ENCODE peak calls at places on chromosomes 12 and 14, in nine cellular contexts. D, G, J, N, F, Q, S, A and X are unnamed samples.

GRCh38 chr14:56975521-56975920 is 165.2 kb upstream of the OTX2 start:
- DNase-seq in F (no peak), N (no peak), D (no peak), G (no peak), A (no peak), Q (no peak), J (no peak), S (peak; percentile 8), X (no peak)

GRCh38 chr14:22314183-22314820 is 274.7 kb downstream of the DAD1 start:
- DNase-seq in A (no peak), Q (peak; percentile 46), N (peak; percentile 63), J (peak; percentile 3), D (no peak), F (no peak), G (no peak), S (peak; percentile 70), X (peak; percentile 68)

GRCh38 chr12:75954076-75954475 is 77.5 kb downstream of the PHLDA1 start:
- DNase-seq in A (no peak), D (peak; percentile 94), N (peak; percentile 92), G (no peak), F (no peak), S (peak; percentile 88), Q (peak; percentile 92), J (no peak), X (no peak)

GRCh38 chr14:32202468-32202865 is 602 bp downstream of the RNU6-8 start:
- DNase-seq in Q (no peak), D (no peak), J (no peak), A (no peak), S (no peak), F (no peak), N (no peak), G (no peak), X (no peak)

GRCh38 chr12:123973552-123974341 is 732 bp downstream of the ZNF664 start:
- DNase-seq in G (peak; percentile 18), S (peak; percentile 44), F (peak; percentile 41), A (peak; percentile 82), D (no peak), Q (peak; percentile 40), J (peak; percentile 27), N (peak; percentile 17), X (no peak)

GRCh38 chr12:5654019-5654418 is 222.1 kb downstream of the NTF3 start:
- DNase-seq in G (no peak), Q (no peak), J (no peak), A (no peak), D (no peak), F (no peak), S (no peak), N (no peak), X (no peak)

GRCh38 chr14:99435327-99435726 is 45.3 kb downstream of the SETD3 start:
- DNase-seq in F (no peak), D (no peak), S (no peak), J (no peak), A (no peak), N (no peak), Q (no peak), G (no peak), X (no peak)

GRCh38 chr12:45309826-45310626 is 94.1 kb downstream of the ANO6 start:
- DNase-seq in J (no peak), F (no peak), A (no peak), S (no peak), D (peak; percentile 68), Q (no peak), G (no peak), N (peak; percentile 58), X (no peak)

GRCh38 chr12:65280306-65280705 is 1.8 kb downstream of the MSRB3 start:
- DNase-seq in D (no peak), A (no peak), G (no peak), J (no peak), S (no peak), Q (no peak), N (peak; percentile 55), F (no peak), X (no peak)

GRCh38 chr12:12976366-12976765 is 23.7 kb downstream of the HEBP1 start:
- DNase-seq in Q (peak; percentile 65), S (peak; percentile 85), D (peak; percentile 92), F (no peak), N (peak; percentile 95), G (no peak), A (no peak), J (no peak), X (no peak)

GRCh38 chr12:46459111-46459510 is 86.5 kb upstream of the SLC38A2 start:
- DNase-seq in N (peak; percentile 87), F (no peak), G (no peak), S (no peak), J (no peak), D (peak; percentile 36), Q (no peak), A (no peak), X (no peak)

GRCh38 chr12:11892065-11892391 is 178.7 kb upstream of the BCL2L14 start:
- DNase-seq in A (no peak), F (no peak), Q (no peak), S (no peak), J (no peak), D (no peak), N (no peak), G (no peak), X (no peak)
- TF ChIP-seq CTCF in A (no peak), F (peak; percentile 60), Q (no peak), S (peak; percentile 28), J (no peak), D (no peak), N (peak; percentile 40), G (peak; percentile 48), X (no peak)

GRCh38 chr12:11166300-11166699 is 4.7 kb upstream of the SMIM10L1 start:
- DNase-seq in D (no peak), Q (no peak), G (no peak), J (no peak), S (no peak), A (no peak), N (no peak), F (no peak), X (no peak)

GRCh38 chr12:11174022-11174421 is 3.0 kb downstream of the SMIM10L1 start:
- DNase-seq in S (no peak), J (no peak), F (no peak), G (no peak), Q (no peak), A (no peak), N (peak; percentile 25), D (no peak), X (no peak)

GRCh38 chr12:11171953-11172675 is 1.1 kb downstream of the SMIM10L1 start:
- DNase-seq in D (no peak), A (no peak), G (no peak), J (no peak), Q (peak; percentile 10), F (no peak), N (peak; percentile 39), S (peak; percentile 27), X (no peak)

GRCh38 chr12:11170810-11171144 is 217 bp upstream of the SMIM10L1 start:
- DNase-seq in S (no peak), D (no peak), G (no peak), N (no peak), J (no peak), F (no peak), A (no peak), Q (no peak), X (no peak)

DNA sequence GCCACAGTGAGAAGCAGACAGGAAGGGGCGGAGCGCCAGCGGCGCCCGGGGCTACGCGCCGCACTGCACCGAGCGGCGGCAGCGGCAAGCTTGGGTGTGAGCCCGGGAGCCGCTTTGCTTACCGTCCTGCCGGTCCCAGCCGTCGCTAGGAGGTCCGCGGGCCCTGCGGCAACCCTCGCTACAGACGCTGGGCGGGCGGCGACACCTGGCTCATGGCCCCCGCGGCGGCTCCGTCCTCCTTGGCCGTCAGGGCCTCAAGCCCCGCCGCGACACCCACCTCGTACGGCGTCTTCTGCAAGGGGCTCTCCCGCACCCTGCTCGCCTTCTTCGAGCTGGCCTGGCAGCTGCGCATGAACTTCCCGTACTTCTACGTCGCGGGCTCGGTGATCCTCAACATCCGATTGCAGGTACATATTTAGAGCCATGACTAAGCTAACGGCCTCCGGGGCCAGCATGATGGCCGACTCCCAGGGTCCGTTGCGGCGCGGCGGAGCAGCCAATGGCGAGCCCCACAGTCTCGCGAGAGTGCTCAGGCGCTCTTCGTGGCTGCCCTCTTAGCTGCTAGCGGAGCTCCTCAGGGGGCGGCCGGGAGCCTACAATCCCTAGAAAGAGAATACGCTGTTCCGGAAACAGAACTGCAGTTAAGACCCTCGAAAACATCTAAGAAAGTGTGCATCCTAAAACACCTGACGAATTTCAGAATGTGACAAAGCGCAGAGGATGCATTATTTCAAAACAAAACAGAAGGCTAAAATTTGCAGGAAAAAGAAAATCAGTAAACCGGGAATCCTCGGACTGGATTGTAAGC is at the start of gene SMIM10L1:
- DNase-seq in N (peak; percentile 96), S (peak; percentile 95), F (peak; percentile 92), A (peak; percentile 94), G (peak; percentile 94), Q (peak; percentile 81), D (peak; percentile 53), J (peak; percentile 88), X (peak; percentile 86)
- TF ChIP-seq CTCF in N (peak; percentile 5), S (no peak), F (peak; percentile 12), A (no peak), G (no peak), Q (no peak), D (no peak), J (no peak), X (no peak)

DNA sequence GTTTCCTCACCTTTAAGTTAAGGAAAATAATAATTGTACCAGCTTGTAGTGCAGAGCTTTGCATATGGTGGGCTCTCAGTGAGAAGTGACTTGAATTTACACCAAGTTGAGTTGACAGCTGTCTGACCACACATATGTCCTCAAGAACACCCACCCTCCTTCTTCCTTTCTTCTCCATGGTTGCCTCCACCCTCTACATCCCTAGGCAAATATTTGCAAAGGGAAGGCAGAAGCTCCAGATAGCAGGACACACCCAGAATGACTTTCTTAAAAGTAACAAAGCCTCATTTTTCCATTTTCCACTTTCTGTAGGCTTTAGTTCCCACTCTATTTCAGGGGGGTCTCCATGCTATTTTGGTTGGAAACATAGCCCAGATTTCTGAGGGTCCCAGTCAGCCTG is 12.1 kb downstream of the CRACR2A start:
- DNase-seq in A (no peak), F (no peak), J (no peak), N (no peak), G (no peak), D (no peak), Q (no peak), S (no peak), X (no peak)
- TF ChIP-seq CTCF in A (no peak), F (no peak), J (no peak), N (no peak), G (no peak), D (no peak), Q (no peak), S (no peak), X (no peak)

GRCh38 chr12:51888316-51889215 is 663 bp downstream of the ANKRD33 start:
- DNase-seq in S (no peak), Q (no peak), G (no peak), J (no peak), A (no peak), N (no peak), D (no peak), F (no peak), X (no peak)

GRCh38 chr12:51890511-51891171 is 2.7 kb downstream of the ANKRD33 start:
- DNase-seq in D (no peak), A (peak; percentile 74), J (no peak), S (no peak), F (no peak), Q (no peak), G (no peak), N (no peak), X (no peak)

GRCh38 chr12:51891843-51892242 is 3.9 kb downstream of the ANKRD33 start:
- DNase-seq in S (no peak), F (no peak), D (no peak), J (no peak), Q (peak; percentile 39), G (no peak), N (peak; percentile 53), A (no peak), X (no peak)

GRCh38 chr12:51889216-51890134 is 1.6 kb downstream of the ANKRD33 start:
- DNase-seq in A (no peak), J (no peak), Q (no peak), G (no peak), D (no peak), F (no peak), S (no peak), N (peak; percentile 45), X (no peak)

GRCh38 chr12:51890135-51890464 is 2.2 kb downstream of the ANKRD33 start:
- DNase-seq in G (no peak), S (no peak), F (no peak), Q (no peak), D (no peak), N (no peak), A (no peak), J (no peak), X (no peak)
- TF ChIP-seq CTCF in G (no peak), S (no peak), F (no peak), Q (no peak), D (no peak), N (no peak), A (no peak), J (no peak), X (no peak)